ENCODE peak calls at places on chromosome 2, in four cellular contexts. G is astrocyte, P is right lobe of liver, J is tibial artery. U is an unnamed sample.

GRCh38 chr2:196204991-196205766 is 33.8 kb upstream of the STK17B start:
- DNase-seq in P (no peak), G (no peak), J (no peak), U (no peak)

GRCh38 chr2:85134255-85135065 is 1.3 kb downstream of the TCF7L1 start:
- DNase-seq in G (peak), J (peak), P (peak), U (no peak)

GRCh38 chr2:145775591-145775990 is 1255.7 kb upstream of the ZEB2 start:
- DNase-seq in J (no peak), P (no peak), G (no peak), U (no peak)

GRCh38 chr2:211157856-211158463 is 601.6 kb downstream of the CPS1 start:
- DNase-seq in G (peak), P (peak), J (peak), U (peak)

GRCh38 chr2:180071797-180072196 is 64.7 kb upstream of the CWC22 start:
- DNase-seq in J (no peak), P (no peak), G (no peak), U (no peak)

GRCh38 chr2:112153179-112153490 is 14.9 kb downstream of the FBLN7 start:
- DNase-seq in P (no peak), G (peak), J (peak), U (no peak)

GRCh38 chr2:46510596-46511177 is 31.3 kb downstream of the TMEM247 start:
- DNase-seq in J (no peak), G (no peak), P (no peak), U (peak)

GRCh38 chr2:108409768-108410167 is 32.0 kb downstream of the SULT1C4 start:
- DNase-seq in P (no peak), G (peak), J (no peak), U (no peak)

GRCh38 chr2:228048838-228049490 is 132.5 kb downstream of the SPHKAP start:
- DNase-seq in P (no peak), J (no peak), G (peak), U (no peak)
- TF ChIP-seq CTCF in P (peak), J (peak), G (peak), U (no peak)

GRCh38 chr2:231672617-231673347 is 35.5 kb upstream of the PTMA start:
- DNase-seq in P (no peak), G (no peak), J (no peak), U (no peak)
- TF ChIP-seq CTCF in P (no peak), G (peak), J (no peak), U (no peak)

DNA sequence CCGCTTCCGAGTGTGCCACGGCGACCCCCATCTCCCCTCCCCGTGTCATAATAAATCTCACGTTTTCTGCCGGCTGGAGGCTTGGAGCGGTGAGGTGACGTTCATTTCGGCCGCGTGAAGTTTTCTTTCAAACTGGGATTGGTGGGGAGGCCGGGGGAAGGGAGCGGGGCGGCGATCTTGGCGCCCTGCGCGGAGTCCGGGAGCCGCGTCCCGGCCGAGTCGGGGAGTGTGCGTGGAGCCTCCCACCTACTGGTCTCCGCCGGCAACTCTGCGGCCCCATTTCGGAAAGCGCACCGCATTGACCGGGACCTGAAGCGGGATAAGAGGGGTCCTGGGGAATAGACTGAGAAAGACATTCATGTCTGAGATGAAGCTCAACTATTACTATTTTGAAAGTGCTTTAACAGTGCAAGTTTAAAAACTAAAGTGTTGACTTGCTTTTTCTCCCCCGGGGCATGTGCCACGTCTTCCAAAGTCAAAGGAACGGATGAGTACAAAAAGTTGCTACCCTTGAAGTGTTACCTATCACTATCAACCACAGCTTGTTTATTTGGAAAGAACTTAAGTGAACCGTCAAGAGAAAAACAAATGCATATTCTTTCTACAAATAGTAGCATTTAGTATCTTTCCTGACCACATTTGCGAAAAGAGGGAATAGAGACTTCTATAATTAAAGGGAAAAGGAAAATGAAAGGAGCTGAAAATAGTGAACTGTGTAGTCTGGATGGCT is 818 bp upstream of the IKZF2 start:
- DNase-seq in P (peak), G (peak), J (peak), U (no peak)
- TF ChIP-seq CTCF in P (peak), G (no peak), J (peak), U (no peak)

GRCh38 chr2:100034431-100034830 is 108.0 kb downstream of the AFF3 start:
- DNase-seq in G (no peak), J (no peak), P (no peak), U (no peak)
- TF ChIP-seq CTCF in G (no peak), J (no peak), P (no peak), U (no peak)

DNA sequence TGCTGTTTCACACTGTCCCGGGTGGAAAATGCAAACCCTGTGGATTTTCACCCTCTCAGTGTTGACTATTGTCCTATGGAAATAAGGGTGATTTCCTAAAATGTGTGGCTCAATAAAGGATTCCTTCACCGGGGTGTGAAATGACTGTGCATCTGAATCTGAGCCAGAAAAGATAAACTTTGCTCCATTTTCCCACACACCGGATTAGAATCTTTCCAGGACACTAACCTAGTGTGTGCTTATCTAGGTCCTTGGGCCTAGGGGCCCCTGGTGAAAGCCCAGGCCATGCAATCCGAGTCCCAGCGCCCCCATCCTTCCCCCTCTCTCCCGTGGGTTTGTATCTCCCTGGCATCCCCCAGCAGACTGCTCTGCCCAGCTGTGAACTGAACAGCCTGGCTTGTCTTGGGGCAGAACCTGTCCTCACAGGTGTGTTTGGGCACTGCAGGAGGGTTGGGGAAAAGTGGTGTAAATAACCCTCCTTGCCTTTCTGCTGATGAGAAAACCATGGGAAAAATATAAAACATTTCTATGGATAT is 17.3 kb downstream of the KLHL29 start:
- DNase-seq in P (no peak), J (no peak), G (no peak), U (no peak)
- TF ChIP-seq CTCF in P (no peak), J (no peak), G (no peak), U (no peak)

GRCh38 chr2:64622443-64623231 is 31.1 kb downstream of the SERTAD2 start:
- DNase-seq in J (no peak), P (no peak), G (no peak), U (peak)
- TF ChIP-seq CTCF in J (peak), P (peak), G (no peak), U (no peak)

GRCh38 chr2:174636979-174637378 is 39.4 kb upstream of the WIPF1 start:
- DNase-seq in G (no peak), P (no peak), J (no peak), U (no peak)
- TF ChIP-seq CTCF in G (no peak), P (no peak), J (no peak), U (peak)

GRCh38 chr2:98488252-98488651 is 43.6 kb downstream of the INPP4A start:
- DNase-seq in P (no peak), G (no peak), J (no peak), U (no peak)
- TF ChIP-seq CTCF in P (no peak), G (no peak), J (no peak), U (peak)

DNA sequence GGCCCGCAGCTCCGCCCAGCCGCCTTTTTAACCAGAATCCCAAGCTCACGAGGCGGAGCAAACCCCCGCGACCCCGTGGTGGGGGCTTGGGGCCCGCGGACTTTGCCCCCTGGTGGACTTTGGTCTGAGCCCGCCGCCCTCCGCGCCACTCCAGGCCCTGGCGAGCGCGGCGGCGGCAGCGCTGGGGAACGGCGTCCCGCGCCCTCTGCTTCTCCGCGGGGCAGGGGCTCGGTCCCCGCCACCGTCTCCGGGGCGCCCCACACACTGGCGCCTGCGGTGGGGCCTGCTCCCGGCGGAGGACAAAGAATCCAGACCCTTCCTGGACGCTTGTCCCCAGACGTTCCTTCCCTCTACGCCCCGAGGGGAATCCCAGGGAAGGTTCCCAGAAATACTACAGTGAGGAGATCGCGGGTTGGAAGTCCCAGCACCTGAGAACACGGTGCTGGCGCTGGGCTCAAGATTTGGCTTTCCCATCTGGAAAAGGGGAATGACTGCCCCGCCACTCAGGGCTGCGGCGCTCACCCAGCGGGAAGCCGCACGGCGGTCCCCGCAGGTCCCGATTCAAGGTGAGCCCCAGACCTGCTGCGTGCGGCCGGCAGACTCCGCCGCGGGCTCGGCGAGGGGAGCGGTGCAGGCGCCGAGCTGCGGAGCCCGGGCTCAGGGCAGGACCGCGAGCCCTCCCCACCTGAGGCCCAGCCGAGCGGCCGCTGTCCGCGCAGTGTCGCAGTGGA is at the start of gene HAAO:
- DNase-seq in P (no peak), J (peak), G (no peak), U (no peak)
- TF ChIP-seq CTCF in P (peak), J (peak), G (no peak), U (peak)